ENCODE peak calls at places on chromosomes 7 and 10, in eight cellular contexts. F is right atrium auricular region, D is heart right ventricle, V is esophagus squamous epithelium, S is fibroblast of mammary gland, H is ascending aorta, T is thyroid gland, Z is epithelial cell of esophagus. Q is an unnamed sample.

GRCh38 chr7:84231157-84231556 is 36.6 kb upstream of the SEMA3A start:
- DNase-seq in F (no peak), D (no peak), V (no peak), S (peak), H (no peak), T (no peak), Z (peak), Q (no peak)

GRCh38 chr10:93751832-93752231 is 5.9 kb upstream of the LGI1 start:
- DNase-seq in F (no peak), D (no peak), V (no peak), S (peak), H (no peak), T (no peak), Z (peak), Q (peak)

GRCh38 chr7:45242261-45242660 is 84.7 kb downstream of the RAMP3 start:
- DNase-seq in F (peak), D (no peak), V (no peak), S (no peak), H (no peak), T (no peak), Z (no peak), Q (no peak)

GRCh38 chr7:13904689-13905088 is 84.8 kb downstream of the ETV1 start:
- DNase-seq in F (no peak), D (no peak), V (no peak), S (peak), H (no peak), T (no peak), Z (no peak), Q (no peak)

GRCh38 chr7:35975851-35976454 is 175.1 kb downstream of the SEPTIN7 start:
- DNase-seq in F (no peak), D (no peak), V (no peak), S (peak), H (no peak), T (peak), Z (peak), Q (peak)

GRCh38 chr7:100200693-100201092 is 19.1 kb upstream of the PVRIG start:
- DNase-seq in F (no peak), D (no peak), V (no peak), S (no peak), H (no peak), T (no peak), Z (no peak), Q (no peak)

GRCh38 chr7:25804154-25804553 is 347.8 kb upstream of the NFE2L3 start:
- DNase-seq in F (no peak), D (no peak), V (no peak), S (no peak), H (no peak), T (no peak), Z (peak), Q (no peak)

GRCh38 chr7:101218236-101219130 is 518 bp downstream of the ZNHIT1 start:
- DNase-seq in F (no peak), D (no peak), V (no peak), S (no peak), H (no peak), T (peak), Z (no peak), Q (no peak)

GRCh38 chr10:28892818-28893547 is 215.7 kb downstream of the BAMBI start:
- DNase-seq in F (no peak), D (no peak), V (no peak), S (peak), H (no peak), T (no peak), Z (no peak), Q (no peak)

GRCh38 chr10:79898597-79899325 is 50.1 kb downstream of the SFTPD start:
- DNase-seq in F (no peak), D (no peak), V (no peak), S (no peak), H (no peak), T (no peak), Z (no peak), Q (no peak)

DNA sequence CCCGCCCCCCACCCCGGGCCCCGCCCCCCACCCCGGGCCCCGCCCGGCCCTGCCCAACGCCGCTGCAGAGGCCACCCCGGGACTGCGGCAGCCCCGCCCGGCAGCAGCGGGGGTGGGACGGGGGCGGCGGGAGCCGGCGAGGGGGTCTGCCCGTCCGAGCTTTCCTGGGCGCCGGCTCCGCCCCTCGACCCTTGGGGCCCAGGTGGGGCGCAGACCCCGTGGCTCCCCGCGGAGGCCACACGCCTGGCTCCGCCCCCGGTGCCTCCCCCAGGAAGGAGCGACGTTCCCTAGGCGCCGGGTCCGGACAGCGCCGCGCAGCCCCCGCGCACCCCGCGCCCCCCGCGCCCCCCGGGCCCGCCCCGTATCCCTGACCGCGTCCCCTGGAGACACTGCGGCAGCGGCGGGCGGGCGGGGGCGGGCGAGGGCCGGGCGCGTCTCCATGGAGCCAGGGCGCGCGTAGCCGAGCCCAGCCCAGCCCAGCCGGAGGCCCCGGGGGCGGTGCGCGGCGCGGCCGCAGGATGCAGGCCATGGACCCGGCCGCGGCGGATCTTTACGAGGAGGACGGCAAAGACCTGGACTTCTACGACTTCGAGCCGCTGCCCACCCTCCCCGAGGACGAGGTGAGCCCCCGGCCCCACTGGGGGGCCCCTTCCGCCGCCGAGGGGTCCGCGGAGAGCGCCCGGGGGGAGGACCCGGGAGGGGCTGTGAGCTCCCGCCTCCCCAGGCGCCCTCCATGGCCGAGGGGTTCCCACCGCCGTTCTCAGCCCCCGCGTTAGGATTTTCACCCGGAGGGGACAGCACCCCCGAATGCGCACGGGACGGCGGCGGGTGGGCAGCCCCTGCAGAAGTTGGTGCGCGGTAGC is at the start of gene KNDC1:
- DNase-seq in F (no peak), D (no peak), V (no peak), S (peak), H (no peak), T (peak), Z (no peak), Q (no peak)
- H3K4me3 ChIP-seq in F (peak), D (peak), V (peak), S (peak), H (peak), T (peak), Z (no peak), Q (peak)

GRCh38 chr10:128540806-128541739 is 414.9 kb upstream of the MKI67 start:
- DNase-seq in F (no peak), D (peak), V (no peak), S (peak), H (no peak), T (peak), Z (no peak), Q (peak)
- TF ChIP-seq CTCF in F (peak), D (peak), V (no peak), S (no peak), H (no peak), T (no peak), Z (no peak), Q (no peak)

GRCh38 chr7:135168489-135169140 is 1.9 kb downstream of the CYREN start:
- DNase-seq in F (peak), D (no peak), V (no peak), S (no peak), H (no peak), T (no peak), Z (no peak), Q (no peak)
- H3K4me3 ChIP-seq in F (no peak), D (no peak), V (no peak), S (no peak), H (peak), T (no peak), Z (no peak), Q (no peak)

DNA sequence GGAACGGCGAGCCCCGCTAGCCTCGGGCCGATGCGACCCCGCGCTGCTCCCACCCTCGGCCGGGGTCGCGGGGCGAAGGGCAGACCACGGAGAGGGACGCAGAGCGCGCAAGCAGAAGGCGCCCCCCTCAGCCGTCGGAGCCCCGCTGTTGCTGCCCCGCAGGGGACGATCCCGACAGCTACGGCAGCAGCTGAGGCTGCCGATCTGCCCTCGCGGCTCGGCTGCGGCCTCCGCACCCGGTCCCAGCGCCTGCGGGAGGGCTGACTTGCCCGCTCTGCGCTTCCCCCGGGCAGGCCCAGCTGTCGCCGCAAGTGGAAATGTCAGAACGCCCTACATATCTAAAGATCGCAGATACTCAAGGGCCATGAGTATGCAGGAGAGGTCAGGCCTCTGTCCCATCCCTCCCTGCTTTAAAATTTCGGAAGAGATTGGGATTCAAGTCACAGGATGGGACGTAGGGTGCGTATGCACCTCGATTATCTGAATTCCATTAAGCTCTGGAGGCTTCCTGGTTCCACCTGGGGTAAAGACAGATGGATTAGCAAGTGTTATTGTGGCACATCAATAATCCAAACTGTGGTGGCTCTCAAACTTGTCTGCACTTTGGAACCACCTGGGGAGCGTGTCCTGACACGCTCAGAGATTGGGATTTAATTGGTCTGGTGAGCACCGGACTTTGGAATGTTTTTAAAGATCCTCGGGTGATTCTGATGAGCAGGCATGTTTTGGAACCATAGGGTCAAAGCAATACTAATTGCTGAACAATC is at the start of gene CRPPA:
- DNase-seq in F (no peak), D (peak), V (no peak), S (peak), H (no peak), T (peak), Z (peak), Q (no peak)
- TF ChIP-seq CTCF in F (no peak), D (no peak), V (no peak), S (no peak), H (no peak), T (no peak), Z (no peak), Q (no peak)

DNA sequence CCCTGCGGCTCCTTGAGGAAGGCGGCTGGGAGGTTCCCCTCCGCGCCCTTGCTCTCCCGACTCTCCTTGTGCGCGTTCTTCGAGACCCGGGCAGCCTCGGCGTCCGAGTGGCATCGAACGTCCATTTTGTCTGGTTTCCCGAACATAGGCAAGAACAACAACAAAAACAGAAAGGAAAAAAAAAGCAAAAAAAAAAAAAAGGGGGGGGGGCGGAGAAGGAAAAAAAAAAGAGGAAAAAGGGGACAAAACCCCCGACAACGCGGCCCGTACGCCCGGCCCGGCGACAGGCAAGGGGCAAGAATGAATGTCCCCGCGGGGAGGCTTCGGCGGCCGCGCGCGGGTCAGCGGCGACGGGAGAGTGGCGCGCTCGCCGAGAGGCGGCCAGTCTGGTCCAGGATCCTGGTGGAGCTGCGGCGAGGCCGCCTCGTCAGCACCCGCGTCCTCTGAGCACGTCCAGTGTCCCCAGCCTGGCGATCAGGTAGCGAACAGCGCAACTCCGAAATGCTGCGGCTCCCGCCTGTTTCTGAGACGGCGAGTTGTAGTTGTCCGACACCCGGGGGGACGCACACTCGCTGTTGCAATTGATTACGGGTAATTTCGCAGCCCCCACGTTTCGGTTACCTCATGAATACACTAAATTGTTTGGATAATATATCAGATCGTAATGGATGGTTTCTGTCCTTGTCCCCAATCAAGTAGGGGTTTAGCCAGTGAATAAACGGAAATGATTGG is at the start of gene VAX1:
- DNase-seq in F (no peak), D (no peak), V (no peak), S (no peak), H (no peak), T (no peak), Z (no peak), Q (no peak)
- H3K4me3 ChIP-seq in F (no peak), D (peak), V (peak), S (no peak), H (peak), T (no peak), Z (peak), Q (peak)

GRCh38 chr7:20596653-20597052 is 18.8 kb upstream of the ABCB5 start:
- DNase-seq in F (no peak), D (no peak), V (no peak), S (peak), H (no peak), T (no peak), Z (peak), Q (no peak)
- TF ChIP-seq CTCF in F (no peak), D (no peak), V (no peak), S (no peak), H (no peak), T (no peak), Z (no peak), Q (no peak)

DNA sequence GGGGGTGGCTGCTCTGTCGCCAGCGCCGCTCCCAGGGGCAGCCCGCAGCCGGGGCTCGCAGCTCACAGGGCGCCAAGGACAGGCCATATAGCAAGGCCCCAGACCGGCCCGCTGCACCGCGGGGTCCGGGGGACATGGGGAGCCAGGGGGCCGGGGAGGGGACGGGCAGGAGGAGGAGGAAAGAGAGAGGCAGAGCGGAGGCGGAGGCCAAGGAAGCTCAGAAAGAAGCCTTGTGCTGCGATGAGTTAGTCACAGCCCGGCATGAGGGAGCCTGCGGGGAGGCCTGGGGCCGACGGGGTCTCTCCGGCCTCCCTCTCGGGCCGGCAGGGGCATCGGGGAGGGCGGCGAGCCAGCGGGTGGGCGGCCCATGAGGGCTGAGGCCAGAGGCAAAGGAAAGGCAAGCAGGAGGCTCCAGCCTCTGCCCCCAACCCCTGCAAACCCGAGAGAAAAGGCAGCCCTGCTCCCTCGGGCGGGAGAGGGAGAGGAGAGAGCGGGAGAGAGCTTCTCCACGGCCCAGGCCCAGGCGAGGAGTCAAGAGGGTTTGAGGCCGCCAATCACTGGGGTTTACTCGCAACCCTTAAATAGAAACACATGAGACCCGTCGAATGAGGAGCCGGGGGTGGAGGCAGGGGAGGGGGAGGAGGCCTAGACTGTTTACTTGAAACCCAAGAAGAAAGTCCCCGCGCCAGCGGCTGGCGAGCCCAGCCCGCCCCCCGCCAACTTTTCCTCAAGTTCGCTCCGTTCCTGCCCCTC is 167.9 kb downstream of the NEURL1 start:
- DNase-seq in F (peak), D (peak), V (no peak), S (peak), H (peak), T (peak), Z (no peak), Q (peak)
- H3K4me3 ChIP-seq in F (peak), D (peak), V (peak), S (peak), H (peak), T (no peak), Z (no peak), Q (peak)

Q was measured in testis.